ENCODE peak calls at places on chromosomes 7 and 10, in ten cellular contexts. One of them, this sample, is unnamed.

GRCh38 chr7:52482076-52482475 is 553.4 kb upstream of the POM121L12 start:
- DNase-seq in endothelial cell: no peak
- DNase-seq in cardiac fibroblast: no peak
- DNase-seq in tibial nerve: no peak
- DNase-seq in hepatocyte: no peak
- DNase-seq in lung: no peak
- DNase-seq in right lobe of liver: no peak
- DNase-seq in fibroblast of lung: no peak
- DNase-seq in psoas muscle: no peak
- DNase-seq in transverse colon: no peak
- DNase-seq in this sample: peak

GRCh38 chr10:55867848-55868247 is 493.2 kb downstream of the ZWINT start:
- DNase-seq in lung: no peak
- DNase-seq in fibroblast of lung: no peak
- DNase-seq in transverse colon: no peak
- DNase-seq in hepatocyte: no peak
- DNase-seq in tibial nerve: no peak
- DNase-seq in psoas muscle: no peak
- DNase-seq in endothelial cell: no peak
- DNase-seq in cardiac fibroblast: no peak
- DNase-seq in right lobe of liver: no peak
- DNase-seq in this sample: no peak

GRCh38 chr7:129043012-129043411 is 11.9 kb downstream of the TNPO3 start:
- DNase-seq in endothelial cell: no peak
- DNase-seq in psoas muscle: no peak
- DNase-seq in fibroblast of lung: no peak
- DNase-seq in cardiac fibroblast: no peak
- DNase-seq in right lobe of liver: no peak
- DNase-seq in lung: no peak
- DNase-seq in hepatocyte: no peak
- DNase-seq in tibial nerve: no peak
- DNase-seq in transverse colon: no peak
- DNase-seq in this sample: no peak

GRCh38 chr7:88309845-88310244 is 3.2 kb upstream of the STEAP4 start:
- DNase-seq in endothelial cell: no peak
- DNase-seq in lung: no peak
- DNase-seq in cardiac fibroblast: peak
- DNase-seq in fibroblast of lung: peak
- DNase-seq in tibial nerve: no peak
- DNase-seq in right lobe of liver: no peak
- DNase-seq in transverse colon: no peak
- DNase-seq in psoas muscle: no peak
- DNase-seq in hepatocyte: no peak
- DNase-seq in this sample: no peak

GRCh38 chr10:1267568-1267967 is 211.4 kb downstream of the WDR37 start:
- DNase-seq in hepatocyte: no peak
- DNase-seq in fibroblast of lung: no peak
- DNase-seq in right lobe of liver: no peak
- DNase-seq in endothelial cell: no peak
- DNase-seq in cardiac fibroblast: no peak
- DNase-seq in lung: no peak
- DNase-seq in transverse colon: no peak
- DNase-seq in tibial nerve: no peak
- DNase-seq in psoas muscle: no peak
- DNase-seq in this sample: no peak

GRCh38 chr10:48725708-48726107 is 41.0 kb downstream of the WDFY4 start:
- DNase-seq in transverse colon: no peak
- DNase-seq in fibroblast of lung: no peak
- DNase-seq in cardiac fibroblast: no peak
- DNase-seq in psoas muscle: no peak
- DNase-seq in hepatocyte: no peak
- DNase-seq in right lobe of liver: no peak
- DNase-seq in tibial nerve: no peak
- DNase-seq in endothelial cell: no peak
- DNase-seq in lung: no peak
- DNase-seq in this sample: peak

GRCh38 chr7:73851410-73852338 is 9.3 kb upstream of the TMEM270 start:
- DNase-seq in lung: no peak
- DNase-seq in tibial nerve: no peak
- DNase-seq in transverse colon: no peak
- DNase-seq in cardiac fibroblast: peak
- DNase-seq in psoas muscle: no peak
- DNase-seq in fibroblast of lung: peak
- DNase-seq in hepatocyte: peak
- DNase-seq in endothelial cell: no peak
- DNase-seq in right lobe of liver: no peak
- DNase-seq in this sample: peak

GRCh38 chr7:55063633-55064032 is 44.8 kb downstream of the EGFR start:
- DNase-seq in fibroblast of lung: peak
- DNase-seq in endothelial cell: no peak
- DNase-seq in lung: no peak
- DNase-seq in hepatocyte: no peak
- DNase-seq in tibial nerve: no peak
- DNase-seq in cardiac fibroblast: no peak
- DNase-seq in right lobe of liver: no peak
- DNase-seq in transverse colon: no peak
- DNase-seq in psoas muscle: no peak
- DNase-seq in this sample: peak

GRCh38 chr10:14658331-14659122 is 116.2 kb downstream of the FAM107B start:
- DNase-seq in endothelial cell: no peak
- DNase-seq in cardiac fibroblast: peak
- DNase-seq in tibial nerve: no peak
- DNase-seq in right lobe of liver: no peak
- DNase-seq in lung: no peak
- DNase-seq in fibroblast of lung: peak
- DNase-seq in psoas muscle: no peak
- DNase-seq in transverse colon: no peak
- DNase-seq in hepatocyte: no peak
- DNase-seq in this sample: peak

GRCh38 chr10:111348049-111348448 is 271.2 kb downstream of the ADRA2A start:
- DNase-seq in transverse colon: no peak
- DNase-seq in endothelial cell: no peak
- DNase-seq in cardiac fibroblast: no peak
- DNase-seq in psoas muscle: no peak
- DNase-seq in tibial nerve: no peak
- DNase-seq in right lobe of liver: no peak
- DNase-seq in hepatocyte: no peak
- DNase-seq in fibroblast of lung: no peak
- DNase-seq in lung: no peak
- DNase-seq in this sample: no peak

GRCh38 chr10:111347386-111348005 is 270.7 kb downstream of the ADRA2A start:
- DNase-seq in psoas muscle: no peak
- DNase-seq in right lobe of liver: no peak
- DNase-seq in endothelial cell: peak
- DNase-seq in hepatocyte: peak
- DNase-seq in cardiac fibroblast: no peak
- DNase-seq in tibial nerve: no peak
- DNase-seq in fibroblast of lung: no peak
- DNase-seq in transverse colon: peak
- DNase-seq in lung: peak
- DNase-seq in this sample: no peak

DNA sequence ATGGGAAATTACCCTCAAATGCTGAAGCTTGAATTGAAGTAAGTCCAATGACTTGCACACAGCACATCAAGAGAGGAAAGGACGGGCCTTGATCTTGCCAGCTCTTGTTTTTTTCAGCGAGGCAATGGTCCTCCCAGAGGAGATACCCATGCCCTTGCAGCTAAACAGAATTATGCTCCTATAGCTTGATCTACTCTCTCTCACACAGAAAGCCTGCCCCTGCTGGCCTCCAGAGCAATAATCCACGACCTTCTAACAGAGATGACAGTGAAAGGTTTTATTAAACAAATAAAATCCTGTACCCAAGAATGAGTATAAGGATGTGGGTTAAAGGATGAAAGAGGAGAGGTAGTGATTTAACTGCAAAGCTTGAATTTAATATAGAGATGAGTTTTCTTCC is 268.0 kb downstream of the ADRA2A start:
- DNase-seq in cardiac fibroblast: no peak
- DNase-seq in endothelial cell: no peak
- DNase-seq in right lobe of liver: no peak
- DNase-seq in lung: no peak
- DNase-seq in psoas muscle: no peak
- DNase-seq in transverse colon: no peak
- DNase-seq in tibial nerve: no peak
- DNase-seq in fibroblast of lung: no peak
- DNase-seq in hepatocyte: no peak
- DNase-seq in this sample: no peak
- TF ChIP-seq CTCF in cardiac fibroblast: no peak
- TF ChIP-seq CTCF in endothelial cell: peak
- TF ChIP-seq CTCF in right lobe of liver: no peak
- TF ChIP-seq CTCF in lung: no peak
- TF ChIP-seq CTCF in psoas muscle: no peak
- TF ChIP-seq CTCF in transverse colon: no peak
- TF ChIP-seq CTCF in tibial nerve: no peak
- TF ChIP-seq CTCF in fibroblast of lung: no peak
- TF ChIP-seq CTCF in hepatocyte: peak
- TF ChIP-seq CTCF in this sample: no peak

GRCh38 chr10:91296471-91296870 is 76.0 kb downstream of the PCGF5 start:
- DNase-seq in hepatocyte: no peak
- DNase-seq in endothelial cell: no peak
- DNase-seq in right lobe of liver: no peak
- DNase-seq in cardiac fibroblast: peak
- DNase-seq in tibial nerve: no peak
- DNase-seq in fibroblast of lung: peak
- DNase-seq in transverse colon: no peak
- DNase-seq in psoas muscle: no peak
- DNase-seq in lung: no peak
- DNase-seq in this sample: peak
- TF ChIP-seq CTCF in hepatocyte: peak
- TF ChIP-seq CTCF in endothelial cell: no peak
- TF ChIP-seq CTCF in right lobe of liver: no peak
- TF ChIP-seq CTCF in cardiac fibroblast: peak
- TF ChIP-seq CTCF in tibial nerve: no peak
- TF ChIP-seq CTCF in fibroblast of lung: peak
- TF ChIP-seq CTCF in transverse colon: peak
- TF ChIP-seq CTCF in psoas muscle: no peak
- TF ChIP-seq CTCF in lung: no peak
- TF ChIP-seq CTCF in this sample: no peak

DNA sequence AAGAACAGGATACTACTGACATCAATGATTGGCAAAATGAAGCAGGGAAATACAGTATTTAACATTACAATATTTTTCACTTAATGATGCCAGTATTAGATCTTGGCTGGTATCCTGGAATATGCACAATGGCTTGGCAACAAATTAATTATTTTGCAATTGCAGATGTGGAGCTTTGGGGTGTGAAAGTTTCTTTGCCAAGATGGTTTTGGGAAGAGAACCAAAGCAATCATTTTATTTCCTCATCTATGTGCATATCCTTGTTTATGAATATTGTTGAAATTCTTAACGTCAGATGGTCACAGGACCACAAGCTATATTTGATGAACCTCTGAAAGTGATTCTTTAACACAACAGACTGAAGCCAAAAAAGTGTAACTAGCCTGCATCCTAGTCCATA is 336.9 kb downstream of the ARL4A start:
- DNase-seq in endothelial cell: no peak
- DNase-seq in right lobe of liver: no peak
- DNase-seq in cardiac fibroblast: peak
- DNase-seq in hepatocyte: no peak
- DNase-seq in tibial nerve: no peak
- DNase-seq in fibroblast of lung: peak
- DNase-seq in transverse colon: no peak
- DNase-seq in psoas muscle: no peak
- DNase-seq in lung: no peak
- DNase-seq in this sample: no peak
- TF ChIP-seq CTCF in endothelial cell: no peak
- TF ChIP-seq CTCF in right lobe of liver: no peak
- TF ChIP-seq CTCF in cardiac fibroblast: no peak
- TF ChIP-seq CTCF in hepatocyte: no peak
- TF ChIP-seq CTCF in tibial nerve: no peak
- TF ChIP-seq CTCF in fibroblast of lung: no peak
- TF ChIP-seq CTCF in transverse colon: no peak
- TF ChIP-seq CTCF in psoas muscle: no peak
- TF ChIP-seq CTCF in lung: no peak
- TF ChIP-seq CTCF in this sample: no peak

GRCh38 chr7:30566596-30566995 is 28.1 kb upstream of the GARS1 start:
- DNase-seq in hepatocyte: no peak
- DNase-seq in psoas muscle: no peak
- DNase-seq in lung: no peak
- DNase-seq in fibroblast of lung: no peak
- DNase-seq in transverse colon: no peak
- DNase-seq in right lobe of liver: no peak
- DNase-seq in tibial nerve: no peak
- DNase-seq in endothelial cell: no peak
- DNase-seq in cardiac fibroblast: no peak
- DNase-seq in this sample: no peak

GRCh38 chr7:30562909-30563308 is 31.8 kb upstream of the GARS1 start:
- DNase-seq in tibial nerve: no peak
- DNase-seq in fibroblast of lung: no peak
- DNase-seq in lung: no peak
- DNase-seq in psoas muscle: no peak
- DNase-seq in cardiac fibroblast: no peak
- DNase-seq in endothelial cell: no peak
- DNase-seq in transverse colon: no peak
- DNase-seq in right lobe of liver: no peak
- DNase-seq in hepatocyte: no peak
- DNase-seq in this sample: no peak

GRCh38 chr7:30563326-30563942 is 31.2 kb upstream of the GARS1 start:
- DNase-seq in endothelial cell: no peak
- DNase-seq in lung: no peak
- DNase-seq in fibroblast of lung: no peak
- DNase-seq in right lobe of liver: no peak
- DNase-seq in hepatocyte: no peak
- DNase-seq in tibial nerve: no peak
- DNase-seq in cardiac fibroblast: no peak
- DNase-seq in transverse colon: no peak
- DNase-seq in psoas muscle: no peak
- DNase-seq in this sample: peak

GRCh38 chr7:30562498-30562897 is 32.2 kb upstream of the GARS1 start:
- DNase-seq in hepatocyte: peak
- DNase-seq in cardiac fibroblast: peak
- DNase-seq in psoas muscle: no peak
- DNase-seq in endothelial cell: no peak
- DNase-seq in right lobe of liver: no peak
- DNase-seq in fibroblast of lung: peak
- DNase-seq in tibial nerve: no peak
- DNase-seq in lung: no peak
- DNase-seq in transverse colon: no peak
- DNase-seq in this sample: no peak

DNA sequence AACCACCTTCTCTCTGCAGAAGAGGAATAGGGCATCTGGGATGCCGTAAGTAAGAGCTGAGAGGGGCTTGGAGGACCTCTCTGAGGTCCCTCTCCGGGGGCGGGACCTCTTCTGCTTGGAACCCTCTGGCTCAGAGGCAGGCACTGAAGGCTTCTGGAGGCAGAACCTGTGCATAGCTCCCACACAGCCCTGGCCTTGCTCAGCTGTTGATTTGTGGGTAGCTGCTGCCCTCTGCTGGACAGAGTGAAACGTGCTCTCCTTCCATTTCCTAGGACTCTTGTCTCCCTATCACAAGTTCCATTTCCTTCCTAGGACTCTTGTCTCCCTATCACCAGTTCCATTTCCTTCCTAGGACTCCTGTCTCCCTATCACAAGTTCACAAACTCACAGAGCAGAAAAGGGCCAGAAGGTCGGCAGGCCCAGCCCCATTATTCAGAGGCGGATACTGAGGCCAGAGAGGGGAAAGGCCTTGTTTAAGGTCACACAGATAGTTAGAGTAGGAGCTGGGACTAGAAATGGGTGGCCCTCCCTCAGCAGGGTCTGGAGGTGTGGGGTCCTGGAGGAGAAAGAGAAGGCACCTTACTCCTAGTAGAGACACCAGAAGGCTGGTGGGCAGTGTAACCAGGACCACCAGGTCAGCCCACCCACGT is 30.3 kb upstream of the GARS1 start:
- DNase-seq in right lobe of liver: peak
- DNase-seq in transverse colon: peak
- DNase-seq in fibroblast of lung: peak
- DNase-seq in psoas muscle: peak
- DNase-seq in endothelial cell: peak
- DNase-seq in tibial nerve: peak
- DNase-seq in cardiac fibroblast: peak
- DNase-seq in lung: peak
- DNase-seq in hepatocyte: peak
- DNase-seq in this sample: peak
- TF ChIP-seq CTCF in right lobe of liver: peak
- TF ChIP-seq CTCF in transverse colon: peak
- TF ChIP-seq CTCF in fibroblast of lung: peak
- TF ChIP-seq CTCF in psoas muscle: peak
- TF ChIP-seq CTCF in endothelial cell: peak
- TF ChIP-seq CTCF in tibial nerve: peak
- TF ChIP-seq CTCF in cardiac fibroblast: peak
- TF ChIP-seq CTCF in lung: peak
- TF ChIP-seq CTCF in hepatocyte: peak
- TF ChIP-seq CTCF in this sample: peak